ENCODE peak calls at places on chromosomes 11 and 22, in five cellular contexts. One of them, this sample, is unnamed.

GRCh38 chr11:2160736-2161259 is at the start of gene INS:
- DNase-seq in upper lobe of right lung: no peak
- DNase-seq in iPS DF 6.9: no peak
- DNase-seq in WERI-Rb-1: no peak
- DNase-seq in left ventricle myocardium inferior: no peak
- DNase-seq in this sample: no peak

GRCh38 chr11:882593-882992 is 28.0 kb downstream of the CHID1 start:
- DNase-seq in upper lobe of right lung: no peak
- DNase-seq in iPS DF 6.9: no peak
- DNase-seq in WERI-Rb-1: no peak
- DNase-seq in left ventricle myocardium inferior: no peak
- DNase-seq in this sample: no peak

GRCh38 chr11:16454284-16454683 is 97.9 kb upstream of the SOX6 start:
- DNase-seq in upper lobe of right lung: no peak
- DNase-seq in iPS DF 6.9: no peak
- DNase-seq in WERI-Rb-1: no peak
- DNase-seq in left ventricle myocardium inferior: no peak
- DNase-seq in this sample: no peak

GRCh38 chr22:41841085-41841712 is 8.3 kb downstream of the SREBF2 start:
- DNase-seq in upper lobe of right lung: no peak
- DNase-seq in iPS DF 6.9: no peak
- DNase-seq in WERI-Rb-1: no peak
- DNase-seq in left ventricle myocardium inferior: no peak
- DNase-seq in this sample: no peak

GRCh38 chr11:71248656-71249055 is 3.7 kb downstream of the SHANK2 start:
- DNase-seq in upper lobe of right lung: peak; percentile 36
- DNase-seq in iPS DF 6.9: no peak
- DNase-seq in WERI-Rb-1: no peak
- DNase-seq in left ventricle myocardium inferior: no peak
- DNase-seq in this sample: no peak

GRCh38 chr11:108111126-108111525 is 10.2 kb upstream of the ACAT1 start:
- DNase-seq in upper lobe of right lung: no peak
- DNase-seq in iPS DF 6.9: no peak
- DNase-seq in WERI-Rb-1: no peak
- DNase-seq in left ventricle myocardium inferior: no peak
- DNase-seq in this sample: no peak

GRCh38 chr11:46674463-46675287 is 25.7 kb downstream of the ARHGAP1 start:
- DNase-seq in upper lobe of right lung: peak; percentile 64
- DNase-seq in iPS DF 6.9: peak; percentile 39
- DNase-seq in WERI-Rb-1: peak; percentile 46
- DNase-seq in left ventricle myocardium inferior: peak; percentile 55
- DNase-seq in this sample: no peak

GRCh38 chr11:64529559-64530520 is 61.2 kb upstream of the SLC22A12 start:
- DNase-seq in upper lobe of right lung: no peak
- DNase-seq in iPS DF 6.9: no peak
- DNase-seq in WERI-Rb-1: peak; percentile 69
- DNase-seq in left ventricle myocardium inferior: no peak
- DNase-seq in this sample: peak; percentile 27

GRCh38 chr22:38289583-38290082 is 16.8 kb upstream of the TMEM184B start:
- DNase-seq in upper lobe of right lung: peak; percentile 76
- DNase-seq in iPS DF 6.9: no peak
- DNase-seq in WERI-Rb-1: no peak
- DNase-seq in left ventricle myocardium inferior: no peak
- DNase-seq in this sample: peak; percentile 76

GRCh38 chr22:38286915-38287669 is 14.3 kb upstream of the TMEM184B start:
- DNase-seq in upper lobe of right lung: no peak
- DNase-seq in iPS DF 6.9: no peak
- DNase-seq in WERI-Rb-1: no peak
- DNase-seq in left ventricle myocardium inferior: no peak
- DNase-seq in this sample: no peak

GRCh38 chr22:38291201-38291777 is 18.5 kb upstream of the TMEM184B start:
- DNase-seq in upper lobe of right lung: no peak
- DNase-seq in iPS DF 6.9: no peak
- DNase-seq in WERI-Rb-1: no peak
- DNase-seq in left ventricle myocardium inferior: no peak
- DNase-seq in this sample: no peak

GRCh38 chr22:38292694-38293093 is 19.9 kb upstream of the TMEM184B start:
- DNase-seq in upper lobe of right lung: no peak
- DNase-seq in iPS DF 6.9: no peak
- DNase-seq in WERI-Rb-1: no peak
- DNase-seq in left ventricle myocardium inferior: no peak
- DNase-seq in this sample: no peak

DNA sequence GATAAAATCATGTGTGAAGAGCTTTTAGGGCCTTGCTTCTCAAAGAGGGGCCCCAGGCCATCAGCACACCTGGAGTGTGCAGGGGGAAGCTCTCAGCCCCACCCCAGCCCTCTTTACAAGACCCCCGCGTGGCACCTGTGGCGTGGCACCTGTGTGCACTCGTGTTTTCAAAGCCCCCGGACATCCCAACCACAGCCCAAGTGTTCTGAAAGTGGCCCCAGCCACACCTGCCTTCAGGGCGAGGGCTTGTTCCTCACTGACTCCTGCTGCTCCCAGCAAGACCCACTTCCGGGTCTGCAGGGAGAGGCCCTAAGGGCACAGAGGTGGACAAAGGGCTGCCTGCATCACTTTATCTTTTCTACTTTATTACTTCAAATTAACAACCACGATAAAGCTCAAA is 17.5 kb upstream of the TMEM184B start:
- DNase-seq in upper lobe of right lung: no peak
- DNase-seq in iPS DF 6.9: no peak
- DNase-seq in WERI-Rb-1: no peak
- DNase-seq in left ventricle myocardium inferior: no peak
- DNase-seq in this sample: no peak
- H3K36me3 ChIP-seq in upper lobe of right lung: peaks cover 36% of the 10 kb centered on the region
- H3K36me3 ChIP-seq in iPS DF 6.9: peaks cover 31% of the 10 kb centered on the region
- H3K36me3 ChIP-seq in WERI-Rb-1: peaks cover 45% of the 10 kb centered on the region
- H3K36me3 ChIP-seq in left ventricle myocardium inferior: peaks cover 61% of the 10 kb centered on the region
- H3K36me3 ChIP-seq in this sample: peaks cover 63% of the 10 kb centered on the region

DNA sequence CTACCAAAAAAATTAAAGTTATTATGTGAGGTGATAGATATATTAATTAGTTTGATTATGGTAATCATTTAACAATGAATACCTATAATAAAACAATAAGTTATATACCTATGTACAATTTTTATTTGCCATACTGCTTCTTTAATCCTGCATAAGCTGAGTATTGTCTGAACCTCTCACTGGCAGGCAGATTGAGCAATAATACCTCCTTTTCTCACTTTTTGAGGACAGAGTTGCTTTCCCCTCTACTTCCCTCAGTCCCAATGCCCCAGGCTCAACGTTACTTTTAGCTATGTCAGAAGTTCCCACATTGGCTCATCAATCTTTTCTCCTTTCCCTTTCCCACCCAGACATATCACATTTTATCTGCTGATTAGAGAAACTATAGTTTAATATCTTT is 1.8 kb upstream of the OR51B6 start:
- DNase-seq in upper lobe of right lung: no peak
- DNase-seq in iPS DF 6.9: no peak
- DNase-seq in WERI-Rb-1: no peak
- DNase-seq in left ventricle myocardium inferior: no peak
- DNase-seq in this sample: no peak
- H3K4me3 ChIP-seq in upper lobe of right lung: no peak overlapping the region
- H3K4me3 ChIP-seq in iPS DF 6.9: no peak overlapping the region
- H3K4me3 ChIP-seq in WERI-Rb-1: no peak overlapping the region
- H3K4me3 ChIP-seq in left ventricle myocardium inferior: no peak overlapping the region
- H3K4me3 ChIP-seq in this sample: no peak overlapping the region

GRCh38 chr11:123611698-123612097 is 42.7 kb downstream of the SCN3B start:
- DNase-seq in upper lobe of right lung: no peak
- DNase-seq in iPS DF 6.9: no peak
- DNase-seq in WERI-Rb-1: peak; percentile 28
- DNase-seq in left ventricle myocardium inferior: no peak
- DNase-seq in this sample: no peak

GRCh38 chr11:123608371-123608770 is 46.1 kb downstream of the SCN3B start:
- DNase-seq in upper lobe of right lung: no peak
- DNase-seq in iPS DF 6.9: no peak
- DNase-seq in WERI-Rb-1: no peak
- DNase-seq in left ventricle myocardium inferior: no peak
- DNase-seq in this sample: no peak

GRCh38 chr11:123603666-123604065 is 50.8 kb downstream of the SCN3B start:
- DNase-seq in upper lobe of right lung: no peak
- DNase-seq in iPS DF 6.9: no peak
- DNase-seq in WERI-Rb-1: no peak
- DNase-seq in left ventricle myocardium inferior: no peak
- DNase-seq in this sample: no peak

GRCh38 chr11:123608945-123609344 is 45.5 kb downstream of the SCN3B start:
- DNase-seq in upper lobe of right lung: no peak
- DNase-seq in iPS DF 6.9: no peak
- DNase-seq in WERI-Rb-1: no peak
- DNase-seq in left ventricle myocardium inferior: no peak
- DNase-seq in this sample: no peak

GRCh38 chr11:123607781-123608180 is 46.6 kb downstream of the SCN3B start:
- DNase-seq in upper lobe of right lung: no peak
- DNase-seq in iPS DF 6.9: no peak
- DNase-seq in WERI-Rb-1: no peak
- DNase-seq in left ventricle myocardium inferior: no peak
- DNase-seq in this sample: no peak
- H3K36me3 ChIP-seq in upper lobe of right lung: no peaks in the 10 kb centered on the region
- H3K36me3 ChIP-seq in iPS DF 6.9: peaks cover 12% of the 10 kb centered on the region
- H3K36me3 ChIP-seq in WERI-Rb-1: peaks cover 55% of the 10 kb centered on the region
- H3K36me3 ChIP-seq in left ventricle myocardium inferior: peaks cover 31% of the 10 kb centered on the region
- H3K36me3 ChIP-seq in this sample: no peaks in the 10 kb centered on the region

GRCh38 chr22:26658161-26658560 is 773 bp downstream of the MIAT start:
- DNase-seq in upper lobe of right lung: no peak
- DNase-seq in iPS DF 6.9: no peak
- DNase-seq in WERI-Rb-1: no peak
- DNase-seq in left ventricle myocardium inferior: no peak
- DNase-seq in this sample: no peak
- H3K4me3 ChIP-seq in upper lobe of right lung: peak overlapping the region; percentile 39
- H3K4me3 ChIP-seq in iPS DF 6.9: peak overlapping the region; percentile 44
- H3K4me3 ChIP-seq in WERI-Rb-1: peak overlapping the region; percentile 35
- H3K4me3 ChIP-seq in left ventricle myocardium inferior: peak overlapping the region; percentile 56
- H3K4me3 ChIP-seq in this sample: peak overlapping the region; percentile 52

GRCh38 chr22:37860796-37861421 is 11.7 kb downstream of the EIF3L start:
- DNase-seq in upper lobe of right lung: no peak
- DNase-seq in iPS DF 6.9: no peak
- DNase-seq in WERI-Rb-1: no peak
- DNase-seq in left ventricle myocardium inferior: no peak
- DNase-seq in this sample: no peak

GRCh38 chr22:37865510-37865909 is 16.3 kb downstream of the EIF3L start:
- DNase-seq in upper lobe of right lung: no peak
- DNase-seq in iPS DF 6.9: no peak
- DNase-seq in WERI-Rb-1: peak; percentile 38
- DNase-seq in left ventricle myocardium inferior: no peak
- DNase-seq in this sample: no peak

GRCh38 chr22:37862570-37863325 is 13.5 kb downstream of the EIF3L start:
- DNase-seq in upper lobe of right lung: no peak
- DNase-seq in iPS DF 6.9: no peak
- DNase-seq in WERI-Rb-1: no peak
- DNase-seq in left ventricle myocardium inferior: no peak
- DNase-seq in this sample: no peak
- H3K36me3 ChIP-seq in upper lobe of right lung: peaks cover 93% of the 10 kb centered on the region
- H3K36me3 ChIP-seq in iPS DF 6.9: peaks cover 43% of the 10 kb centered on the region
- H3K36me3 ChIP-seq in WERI-Rb-1: peaks cover 82% of the 10 kb centered on the region
- H3K36me3 ChIP-seq in left ventricle myocardium inferior: peaks cover 91% of the 10 kb centered on the region
- H3K36me3 ChIP-seq in this sample: peaks cover 99% of the 10 kb centered on the region

GRCh38 chr11:61830318-61831105 is 2.4 kb downstream of the FADS2 start:
- DNase-seq in upper lobe of right lung: no peak
- DNase-seq in iPS DF 6.9: no peak
- DNase-seq in WERI-Rb-1: no peak
- DNase-seq in left ventricle myocardium inferior: no peak
- DNase-seq in this sample: no peak
- H3K4me3 ChIP-seq in upper lobe of right lung: peak overlapping the region; percentile 3
- H3K4me3 ChIP-seq in iPS DF 6.9: no peak overlapping the region
- H3K4me3 ChIP-seq in WERI-Rb-1: peak overlapping the region; percentile 70
- H3K4me3 ChIP-seq in left ventricle myocardium inferior: no peak overlapping the region
- H3K4me3 ChIP-seq in this sample: no peak overlapping the region

GRCh38 chr11:130908770-130909625 is 7.3 kb downstream of the SNX19 start:
- DNase-seq in upper lobe of right lung: no peak
- DNase-seq in iPS DF 6.9: no peak
- DNase-seq in WERI-Rb-1: no peak
- DNase-seq in left ventricle myocardium inferior: no peak
- DNase-seq in this sample: no peak

GRCh38 chr11:130905512-130905911 is 10.8 kb downstream of the SNX19 start:
- DNase-seq in upper lobe of right lung: no peak
- DNase-seq in iPS DF 6.9: no peak
- DNase-seq in WERI-Rb-1: no peak
- DNase-seq in left ventricle myocardium inferior: no peak
- DNase-seq in this sample: no peak

GRCh38 chr11:130908061-130908460 is 8.2 kb downstream of the SNX19 start:
- DNase-seq in upper lobe of right lung: no peak
- DNase-seq in iPS DF 6.9: no peak
- DNase-seq in WERI-Rb-1: no peak
- DNase-seq in left ventricle myocardium inferior: no peak
- DNase-seq in this sample: no peak

GRCh38 chr11:130906616-130907015 is 9.7 kb downstream of the SNX19 start:
- DNase-seq in upper lobe of right lung: no peak
- DNase-seq in iPS DF 6.9: no peak
- DNase-seq in WERI-Rb-1: no peak
- DNase-seq in left ventricle myocardium inferior: no peak
- DNase-seq in this sample: no peak

DNA sequence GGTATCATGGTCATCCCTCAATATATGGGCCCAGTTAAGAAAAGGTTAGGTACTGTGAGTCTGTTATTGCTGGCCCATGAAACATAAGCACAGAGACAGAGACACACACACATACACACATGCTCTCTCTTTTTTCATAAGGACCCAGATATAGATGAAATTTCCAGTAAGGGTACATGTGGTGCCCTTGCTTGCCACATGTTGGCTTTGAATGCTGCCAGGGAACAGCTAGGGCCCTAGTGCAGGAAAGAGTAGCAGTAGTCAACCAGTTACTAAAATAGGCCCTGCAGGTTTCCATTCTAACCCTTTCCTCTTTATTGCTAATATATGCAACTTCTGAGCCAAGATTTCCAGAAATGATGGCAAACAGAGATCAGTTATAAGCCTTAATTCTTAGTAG is 9.1 kb downstream of the SNX19 start:
- DNase-seq in upper lobe of right lung: no peak
- DNase-seq in iPS DF 6.9: no peak
- DNase-seq in WERI-Rb-1: no peak
- DNase-seq in left ventricle myocardium inferior: no peak
- DNase-seq in this sample: no peak
- H3K36me3 ChIP-seq in upper lobe of right lung: peaks cover 91% of the 10 kb centered on the region
- H3K36me3 ChIP-seq in iPS DF 6.9: peaks cover 14% of the 10 kb centered on the region
- H3K36me3 ChIP-seq in WERI-Rb-1: peaks cover 76% of the 10 kb centered on the region
- H3K36me3 ChIP-seq in left ventricle myocardium inferior: peaks cover 88% of the 10 kb centered on the region
- H3K36me3 ChIP-seq in this sample: peaks cover 100% of the 10 kb centered on the region